ENCODE peak calls at places on chromosomes 7 and 10, in seven cellular contexts. X is ascending aorta, Z is mammary epithelial cell, U is colonic mucosa, S is brain microvascular endothelial cell, Q is tibial artery, G is MM.1S. P is an unnamed sample.
A peak's percentile ranks its signal among the peaks of the same experiment; 100 is the strongest.

GRCh38 chr10:93073539-93074136 is at the start of gene CYP26A1:
- DNase-seq in X (no peak), G (peak; percentile 77), U (no peak), Q (no peak), Z (peak; percentile 45), S (no peak), P (peak; percentile 42)

GRCh38 chr10:1650542-1651279 is 86.6 kb downstream of the ADARB2 start:
- DNase-seq in S (no peak), Z (no peak), Q (peak; percentile 35), U (no peak), X (no peak), G (no peak), P (no peak)

GRCh38 chr10:36779238-36779846 is 346.1 kb upstream of the ANKRD30A start:
- DNase-seq in Q (no peak), X (no peak), G (no peak), Z (peak; percentile 57), S (peak; percentile 65), U (no peak), P (no peak)

GRCh38 chr10:47418966-47419365 is 34.9 kb upstream of the ZNF488 start:
- DNase-seq in X (no peak), Q (peak; percentile 28), S (no peak), G (no peak), U (no peak), Z (no peak), P (no peak)

GRCh38 chr7:86932038-86932512 is 127.4 kb downstream of the ELAPOR2 start:
- DNase-seq in X (peak; percentile 81), Z (peak; percentile 19), G (no peak), Q (peak; percentile 65), S (peak; percentile 49), U (no peak), P (no peak)

GRCh38 chr7:90708841-90709317 is 112.8 kb downstream of the CDK14 start:
- DNase-seq in Q (no peak), S (no peak), G (peak; percentile 93), Z (no peak), U (peak; percentile 63), X (no peak), P (peak; percentile 43)

GRCh38 chr10:4191354-4191753 is 406.3 kb upstream of the KLF6 start:
- DNase-seq in S (no peak), U (no peak), G (no peak), X (no peak), Z (peak; percentile 95), Q (no peak), P (no peak)

GRCh38 chr7:94049615-94050014 is 45.5 kb upstream of the BET1 start:
- DNase-seq in G (no peak), Z (no peak), X (no peak), Q (no peak), S (no peak), U (no peak), P (no peak)

GRCh38 chr10:8369666-8370065 is 315.2 kb downstream of the GATA3 start:
- DNase-seq in U (no peak), G (no peak), S (no peak), Q (no peak), X (no peak), Z (peak; percentile 87), P (peak; percentile 15)

GRCh38 chr10:95391164-95391563 is 100.4 kb upstream of the PDLIM1 start:
- DNase-seq in S (no peak), X (no peak), Z (no peak), Q (no peak), G (no peak), U (no peak), P (no peak)

GRCh38 chr10:95392711-95393164 is 101.9 kb upstream of the PDLIM1 start:
- DNase-seq in S (no peak), Q (peak; percentile 62), U (no peak), Z (no peak), G (peak; percentile 45), X (no peak), P (no peak)

GRCh38 chr10:95392250-95392584 is 101.4 kb upstream of the PDLIM1 start:
- DNase-seq in X (no peak), U (no peak), G (no peak), Q (no peak), S (no peak), Z (no peak), P (no peak)

GRCh38 chr10:95389982-95390381 is 99.2 kb upstream of the PDLIM1 start:
- DNase-seq in Z (no peak), S (no peak), U (no peak), G (no peak), X (no peak), Q (no peak), P (no peak)

GRCh38 chr10:95391570-95392249 is 100.9 kb upstream of the PDLIM1 start:
- DNase-seq in U (no peak), Z (peak; percentile 19), G (peak; percentile 52), X (no peak), S (peak; percentile 50), Q (no peak), P (no peak)
- TF ChIP-seq CTCF in U (no peak), Z (peak; percentile 20), G (no peak), X (no peak), S (peak; percentile 57), Q (peak; percentile 9), P (no peak)

GRCh38 chr7:158351481-158351880 is 236.1 kb downstream of the PTPRN2 start:
- DNase-seq in U (no peak), Z (no peak), G (no peak), Q (peak; percentile 13), S (no peak), X (no peak), P (no peak)

GRCh38 chr7:158355456-158356065 is 232.1 kb downstream of the PTPRN2 start:
- DNase-seq in Q (peak; percentile 33), G (no peak), Z (no peak), S (peak; percentile 5), U (peak; percentile 17), X (peak; percentile 33), P (no peak)

GRCh38 chr7:158356454-158356853 is 231.2 kb downstream of the PTPRN2 start:
- DNase-seq in U (no peak), Z (no peak), G (no peak), X (peak; percentile 2), S (no peak), Q (no peak), P (no peak)

GRCh38 chr7:158354861-158355260 is 232.8 kb downstream of the PTPRN2 start:
- DNase-seq in G (no peak), X (no peak), S (no peak), Z (no peak), Q (peak; percentile 3), U (no peak), P (no peak)

DNA sequence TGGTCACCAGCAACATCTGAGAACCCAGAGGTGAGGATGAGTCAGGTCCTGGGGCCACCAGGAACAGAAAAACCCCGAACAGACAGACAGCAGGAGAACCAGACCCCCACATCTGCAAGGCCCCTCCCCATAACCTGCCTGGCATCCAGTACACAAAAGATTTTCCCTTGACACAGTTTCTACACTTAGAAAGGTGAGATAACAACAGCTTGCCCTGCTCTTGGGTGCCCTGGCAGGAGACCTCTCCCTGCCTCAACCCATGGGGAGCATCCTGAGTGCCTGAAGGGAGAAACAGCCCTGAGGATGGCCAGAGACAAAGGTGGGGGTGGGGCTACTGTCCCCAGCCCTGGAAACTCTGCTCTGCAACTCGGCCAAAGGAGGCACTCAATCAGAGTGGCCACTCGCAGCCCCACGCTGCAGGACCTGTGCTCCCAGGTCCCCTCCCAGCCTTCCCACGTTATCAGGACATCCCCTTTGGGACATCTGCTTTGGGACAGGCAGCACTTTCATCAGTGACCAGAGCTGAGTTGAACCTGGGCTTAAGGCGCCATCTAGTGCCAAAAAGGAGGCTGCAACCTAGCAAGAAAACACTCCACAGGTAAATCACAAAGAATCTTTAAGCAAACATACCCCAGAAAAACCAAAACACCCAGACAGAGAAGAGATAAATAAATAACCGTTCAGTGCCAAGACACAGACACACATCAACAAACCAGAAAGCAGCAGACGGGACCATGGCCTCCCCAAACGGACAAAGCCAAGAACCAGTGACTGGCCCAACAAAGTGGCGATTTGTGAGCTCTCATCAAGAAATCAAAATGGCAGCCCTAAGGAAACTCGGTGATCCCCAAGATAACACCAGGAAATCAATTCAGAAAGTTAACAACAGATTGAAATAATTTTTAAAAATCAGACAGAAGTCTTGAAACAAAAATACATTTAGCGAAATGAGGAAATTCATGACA is 233.7 kb downstream of the PTPRN2 start:
- DNase-seq in S (peak; percentile 41), Z (no peak), Q (peak; percentile 23), U (peak; percentile 30), G (peak; percentile 50), X (no peak), P (no peak)
- TF ChIP-seq CTCF in S (peak; percentile 44), Z (peak; percentile 44), Q (no peak), U (peak; percentile 41), G (peak; percentile 80), X (no peak), P (no peak)

DNA sequence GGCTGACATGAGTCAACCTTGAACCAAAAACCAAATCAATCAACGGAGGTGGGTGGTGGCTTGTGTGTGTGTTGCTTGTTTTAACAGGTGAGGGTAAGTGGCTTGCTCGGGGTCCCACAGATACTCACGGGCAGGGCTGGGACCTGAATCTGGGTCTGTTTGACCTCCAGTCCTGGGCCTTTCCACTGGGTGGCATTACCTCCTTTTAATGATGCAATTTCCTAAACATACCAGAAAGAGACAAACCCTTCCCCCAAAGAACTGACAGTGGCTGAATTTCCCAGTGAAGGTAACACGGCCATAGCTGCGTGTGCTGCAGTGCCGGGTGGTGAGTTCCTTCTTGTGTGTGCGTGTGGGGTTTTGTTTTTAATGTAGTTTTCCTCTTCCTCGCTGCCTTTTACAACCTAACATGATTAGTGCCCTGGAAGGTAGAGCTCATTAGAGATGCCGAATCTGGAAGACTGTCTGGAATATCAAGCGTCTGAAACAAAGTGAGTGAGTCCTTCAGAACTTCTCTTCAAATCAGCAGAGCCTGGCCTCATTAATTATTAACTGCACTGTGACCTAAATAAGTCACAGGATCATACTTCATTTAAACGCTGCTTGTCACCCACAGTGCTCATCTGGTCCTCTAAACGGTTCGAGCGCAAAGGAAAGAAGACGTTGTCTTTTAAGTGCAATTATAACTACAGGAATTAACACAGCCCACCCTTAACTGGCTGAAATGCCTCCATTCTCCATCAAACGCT is 166.1 kb upstream of the TCERG1L start:
- DNase-seq in Z (no peak), X (no peak), U (no peak), S (no peak), Q (no peak), G (no peak), P (no peak)
- TF ChIP-seq CTCF in Z (no peak), X (no peak), U (no peak), S (no peak), Q (no peak), G (no peak), P (no peak)

DNA sequence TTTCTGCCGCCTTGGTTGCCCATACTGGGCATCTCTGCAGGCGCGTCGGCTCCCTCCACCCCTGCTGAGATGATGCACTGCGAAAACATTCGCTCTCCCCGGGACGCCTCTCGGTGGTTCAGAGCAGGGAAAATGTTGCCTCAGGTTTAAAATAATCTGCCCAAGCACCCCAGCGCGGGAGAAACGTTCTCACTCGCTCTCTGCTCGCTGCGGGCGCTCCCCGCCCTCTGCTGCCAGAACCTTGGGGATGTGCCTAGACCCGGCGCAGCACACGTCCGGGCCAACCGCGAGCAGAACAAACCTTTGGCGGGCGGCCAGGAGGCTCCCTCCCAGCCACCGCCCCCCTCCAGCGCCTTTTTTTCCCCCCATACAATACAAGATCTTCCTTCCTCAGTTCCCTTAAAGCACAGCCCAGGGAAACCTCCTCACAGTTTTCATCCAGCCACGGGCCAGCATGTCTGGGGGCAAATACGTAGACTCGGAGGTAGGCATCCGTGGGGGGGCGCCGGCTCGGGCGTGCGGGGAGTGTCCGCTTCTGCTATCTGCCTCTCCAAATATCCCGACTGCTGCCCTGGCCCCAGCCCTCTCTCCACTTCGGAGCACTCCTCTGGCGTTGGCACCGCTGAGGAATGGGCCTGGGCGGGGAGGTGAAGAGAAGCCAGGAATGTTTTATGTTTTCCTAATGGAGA is at the start of gene CAV1:
- DNase-seq in Z (peak; percentile 98), S (peak; percentile 94), G (peak; percentile 92), Q (peak; percentile 96), X (peak; percentile 94), U (peak; percentile 61), P (peak; percentile 61)
- TF ChIP-seq CTCF in Z (peak; percentile 42), S (peak; percentile 46), G (peak; percentile 28), Q (no peak), X (peak; percentile 27), U (no peak), P (no peak)

GRCh38 chr7:119320316-119320715 is 952.7 kb upstream of the KCND2 start:
- DNase-seq in U (no peak), Q (no peak), X (no peak), S (no peak), Z (peak; percentile 1), G (no peak), P (no peak)
- TF ChIP-seq CTCF in U (no peak), Q (no peak), X (no peak), S (no peak), Z (peak; percentile 17), G (no peak), P (no peak)

P was measured in GM20000.